ENCODE peak calls at places on chromosomes 5 and 9, in seven cellular contexts. F is trophoblast cell, P is erythroblast, G is Caki2, T is tibial nerve, I is mesendoderm, N is activated B cell treated with CpG ODN at 0.5 μM for 24 hours. M is an unnamed sample.
A peak's percentile ranks its signal among the peaks of the same experiment; 100 is the strongest.

GRCh38 chr5:157046041-157046440 is 12.9 kb downstream of the HAVCR1 start:
- DNase-seq in I (peak; percentile 70), P (no peak), T (no peak), G (peak; percentile 92), N (no peak), F (no peak), M (peak; percentile 7)

GRCh38 chr5:40554794-40555193 is 124.9 kb upstream of the PTGER4 start:
- DNase-seq in I (no peak), G (peak; percentile 31), N (no peak), T (no peak), P (no peak), F (no peak), M (no peak)

GRCh38 chr9:127970401-127971313 is 10.1 kb downstream of the EEIG1 start:
- DNase-seq in G (no peak), I (no peak), F (peak; percentile 23), P (no peak), N (peak; percentile 50), T (no peak), M (no peak)

GRCh38 chr5:41695920-41696582 is 174.2 kb downstream of the OXCT1 start:
- DNase-seq in I (peak; percentile 48), T (no peak), N (no peak), G (no peak), F (no peak), P (peak; percentile 12), M (no peak)

GRCh38 chr9:110828148-110828730 is 159.6 kb downstream of the MUSK start:
- DNase-seq in F (no peak), T (peak; percentile 75), P (no peak), G (no peak), I (no peak), N (no peak), M (no peak)

GRCh38 chr9:114275246-114275994 is 47.5 kb upstream of the ORM1 start:
- DNase-seq in T (no peak), F (no peak), I (no peak), N (no peak), G (no peak), P (no peak), M (no peak)

GRCh38 chr9:87865626-87866025 is 17.1 kb upstream of the SPATA31E1 start:
- DNase-seq in G (peak; percentile 67), N (no peak), T (no peak), I (no peak), P (no peak), F (no peak), M (no peak)

GRCh38 chr5:139394654-139395566 is at the start of gene PROB1:
- DNase-seq in I (peak; percentile 43), P (no peak), G (no peak), F (no peak), N (no peak), T (no peak), M (no peak)

GRCh38 chr9:37954581-37954981 is 50.7 kb upstream of the SLC25A51 start:
- DNase-seq in P (no peak), G (no peak), F (no peak), I (no peak), N (no peak), T (no peak), M (no peak)

GRCh38 chr5:87645241-87645640 is 232.5 kb upstream of the CCNH start:
- DNase-seq in P (no peak), T (no peak), G (no peak), F (no peak), N (no peak), I (no peak), M (no peak)

GRCh38 chr9:132169672-132170392 is 8.0 kb downstream of the NTNG2 start:
- DNase-seq in G (no peak), F (peak; percentile 47), N (peak; percentile 59), T (no peak), I (peak; percentile 75), P (peak; percentile 58), M (no peak)

GRCh38 chr5:82073179-82073578 is 101.4 kb downstream of the ATG10 start:
- DNase-seq in G (no peak), I (no peak), T (no peak), N (no peak), F (no peak), P (no peak), M (peak; percentile 89)

GRCh38 chr9:132008871-132009812 is 70.5 kb downstream of the MED27 start:
- DNase-seq in I (no peak), G (peak; percentile 45), T (no peak), N (no peak), F (no peak), P (no peak), M (no peak)

GRCh38 chr5:73899055-73899454 is 273.1 kb downstream of the ARHGEF28 start:
- DNase-seq in T (no peak), I (no peak), F (no peak), N (no peak), G (no peak), P (no peak), M (no peak)

GRCh38 chr9:21853414-21853813 is 51.0 kb downstream of the MTAP start:
- DNase-seq in P (no peak), I (no peak), F (no peak), G (peak; percentile 30), N (no peak), T (no peak), M (no peak)

GRCh38 chr9:135080286-135081263 is 6.9 kb upstream of the OLFM1 start:
- DNase-seq in T (no peak), P (no peak), I (no peak), N (no peak), G (no peak), F (no peak), M (no peak)

M was measured in DMS 273 treated with DMSO at 0.1 percent for 48 hours.